ENCODE peak calls at places on chromosomes 5 and 9, in four cellular contexts. O, I, C and Y are unnamed samples. For H3K4me1 and H3K27me3, the result is how much of the 10 kb centered on the place peaks cover.

GRCh38 chr5:78527054-78527884 is 121.3 kb downstream of the LHFPL2 start:
- DNase-seq in O (no peak), I (peak), C (no peak), Y (no peak)

GRCh38 chr9:109194157-109194556 is 27.1 kb upstream of the FRRS1L start:
- DNase-seq in O (no peak), I (no peak), C (no peak), Y (no peak)

GRCh38 chr9:36386396-36386795 is 13.7 kb downstream of the RNF38 start:
- DNase-seq in O (no peak), I (no peak), C (no peak), Y (no peak)

GRCh38 chr9:99889120-99889519 is 17.3 kb upstream of the STX17 start:
- DNase-seq in O (no peak), I (no peak), C (no peak), Y (no peak)

GRCh38 chr5:41414598-41414997 is 95.8 kb downstream of the PLCXD3 start:
- DNase-seq in O (no peak), I (no peak), C (no peak), Y (no peak)

GRCh38 chr5:111107371-111107770 is 15.2 kb downstream of the WDR36 start:
- DNase-seq in O (no peak), I (no peak), C (no peak), Y (no peak)

GRCh38 chr9:133945314-133945975 is 46.7 kb downstream of the VAV2 start:
- DNase-seq in O (no peak), I (no peak), C (no peak), Y (no peak)

GRCh38 chr5:132410451-132411381 is 41.2 kb downstream of the SLC22A5 start:
- DNase-seq in O (peak), I (peak), C (peak), Y (peak)

GRCh38 chr9:93826209-93826608 is 128.9 kb downstream of the BARX1 start:
- DNase-seq in O (no peak), I (no peak), C (no peak), Y (peak)

GRCh38 chr9:27470291-27470805 is 53.7 kb upstream of the IFNK start:
- DNase-seq in O (no peak), I (no peak), C (no peak), Y (no peak)

GRCh38 chr9:89993678-89994630 is 389.1 kb downstream of the GADD45G start:
- DNase-seq in O (no peak), I (peak), C (no peak), Y (no peak)

GRCh38 chr9:125434986-125435775 is 173.6 kb downstream of the GAPVD1 start:
- DNase-seq in O (no peak), I (no peak), C (no peak), Y (no peak)

GRCh38 chr5:124669300-124669648 is 77.2 kb downstream of the ZNF608 start:
- DNase-seq in O (no peak), I (no peak), C (no peak), Y (no peak)

GRCh38 chr9:113602126-113603119 is 138.9 kb downstream of the RGS3 start:
- DNase-seq in O (no peak), I (peak), C (no peak), Y (no peak)

GRCh38 chr9:69542048-69542447 is 130.1 kb downstream of the APBA1 start:
- DNase-seq in O (no peak), I (no peak), C (no peak), Y (no peak)

DNA sequence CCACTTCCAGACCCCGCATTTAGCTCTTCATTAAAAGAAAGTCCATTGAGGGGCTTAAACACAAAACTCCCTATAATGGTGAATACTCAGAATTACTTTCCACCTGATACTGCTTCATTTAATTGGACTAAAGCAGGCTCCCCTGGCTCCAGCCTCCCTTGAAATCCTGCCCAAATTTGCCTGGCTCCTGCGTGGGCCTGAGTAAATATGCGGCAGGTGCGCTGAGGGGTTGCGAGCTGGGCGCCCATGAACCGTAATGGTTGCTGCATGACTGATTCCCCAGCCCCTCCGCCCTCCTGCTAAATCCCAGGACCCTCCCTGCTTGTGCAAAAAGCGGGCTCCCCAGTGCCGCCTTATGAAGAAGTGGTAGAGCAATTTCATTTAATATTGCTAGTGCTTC is 639.7 kb downstream of the BNC2 start:
- DNase-seq in O (no peak), I (no peak), C (no peak), Y (no peak)
- H3K27ac ChIP-seq in O (no peak), I (no peak), C (no peak), Y (no peak)

GRCh38 chr5:94620257-94620656 is 1.8 kb downstream of the SLF1 start:
- DNase-seq in O (no peak), I (no peak), C (no peak), Y (no peak)
- H3K4me1 ChIP-seq in O (under half), I (under half), C (under half), Y (under half)

GRCh38 chr9:1057910-1058309 is 7.8 kb downstream of the DMRT2 start:
- DNase-seq in O (no peak), I (no peak), C (no peak), Y (no peak)
- H3K27me3 ChIP-seq in O (under half), I (under half), C (under half), Y (under half)

GRCh38 chr5:118405650-118406061 is 582.7 kb downstream of the DTWD2 start:
- DNase-seq in O (no peak), I (no peak), C (no peak), Y (no peak)

DNA sequence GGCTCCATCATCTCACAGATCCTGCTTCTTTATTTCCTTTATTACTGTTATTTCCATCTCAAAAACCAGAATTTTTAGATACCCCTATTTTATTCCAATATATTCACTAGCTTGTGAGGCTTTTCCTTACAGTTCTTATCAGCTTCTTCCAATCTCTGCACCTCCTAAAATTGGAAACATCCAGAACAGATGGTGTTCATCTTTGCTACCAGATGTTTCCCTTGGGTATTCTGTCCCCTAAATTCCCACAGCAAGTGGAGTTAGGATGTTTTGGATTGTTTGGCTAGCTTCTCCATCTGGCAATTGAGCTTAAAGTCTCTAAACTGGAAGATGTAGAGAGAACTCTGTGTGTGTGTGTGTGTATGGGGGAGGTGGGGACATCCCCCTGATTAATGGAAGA is 580.4 kb downstream of the DTWD2 start:
- DNase-seq in O (no peak), I (no peak), C (no peak), Y (no peak)
- H3K27ac ChIP-seq in O (no peak), I (no peak), C (no peak), Y (no peak)

DNA sequence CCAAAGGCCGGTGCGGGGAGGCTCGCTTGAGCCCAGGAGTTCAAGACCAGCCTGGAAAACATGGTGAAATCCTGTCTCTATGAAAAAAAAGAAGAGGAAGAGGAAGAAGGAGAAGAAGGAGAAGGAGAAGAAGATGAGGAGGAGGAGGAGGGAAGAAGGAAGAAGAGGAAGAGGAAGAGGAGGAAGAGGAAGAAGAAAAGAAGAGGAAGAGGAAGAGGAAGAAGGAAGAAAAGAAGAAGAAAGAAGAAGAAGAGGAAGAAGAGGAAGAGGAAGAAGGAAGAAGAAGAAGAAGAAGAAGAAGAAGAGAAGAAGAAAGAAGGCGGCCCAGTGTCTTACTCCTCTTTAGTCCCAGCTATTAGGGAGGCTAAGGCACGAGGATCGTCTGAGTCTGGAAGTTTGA is 44.8 kb upstream of the XPA start:
- DNase-seq in O (no peak), I (no peak), C (no peak), Y (no peak)
- H3K4me1 ChIP-seq in O (under half), I (under half), C (under half), Y (under half)

DNA sequence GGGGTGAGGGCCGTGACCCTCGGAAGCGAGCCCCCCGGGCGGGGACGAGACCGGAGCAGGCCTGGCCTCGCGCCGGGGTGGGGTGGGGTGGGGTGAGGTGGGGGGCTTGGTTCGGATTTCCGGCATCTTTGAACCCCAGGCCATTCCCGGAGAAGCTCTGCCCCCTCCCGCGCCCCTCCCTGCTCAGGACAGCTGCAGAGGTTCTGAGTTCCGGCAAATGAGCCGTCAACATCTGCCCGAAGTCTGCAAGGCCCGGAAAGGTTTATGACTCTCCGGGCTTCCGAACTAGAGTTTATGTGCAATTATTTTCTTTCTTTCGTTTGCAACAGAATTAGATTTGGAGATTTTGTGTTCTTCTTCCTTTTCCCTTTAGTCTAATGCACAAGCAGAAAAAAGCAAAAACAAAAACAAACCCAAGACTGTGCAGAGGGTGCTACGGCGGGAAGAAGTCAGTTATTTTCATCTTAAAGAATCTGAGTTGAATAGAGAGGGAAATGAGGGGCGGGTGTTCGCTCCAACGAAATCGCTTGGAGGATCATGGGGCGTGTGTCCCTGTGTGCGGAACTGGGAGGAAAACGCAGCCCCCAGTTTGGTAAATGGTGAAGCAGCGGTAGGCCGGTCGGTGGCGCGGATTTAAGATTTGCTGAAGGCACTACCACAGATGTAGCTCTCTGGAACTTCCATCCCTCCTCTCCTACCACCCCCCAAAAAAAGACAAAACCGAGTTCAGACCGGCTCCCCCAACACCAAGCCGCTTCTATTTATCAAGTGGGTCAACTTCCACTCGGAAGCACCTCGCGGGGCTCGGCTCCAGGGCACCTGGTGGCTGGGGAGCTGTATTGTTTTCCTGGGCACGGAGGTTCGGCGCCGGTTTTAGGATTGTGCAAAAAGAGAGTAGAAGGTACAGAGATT is 4.8 kb downstream of the LHX2 start:
- DNase-seq in O (no peak), I (no peak), C (no peak), Y (no peak)
- H3K27me3 ChIP-seq in O (half or more), I (half or more), C (half or more), Y (under half)

DNA sequence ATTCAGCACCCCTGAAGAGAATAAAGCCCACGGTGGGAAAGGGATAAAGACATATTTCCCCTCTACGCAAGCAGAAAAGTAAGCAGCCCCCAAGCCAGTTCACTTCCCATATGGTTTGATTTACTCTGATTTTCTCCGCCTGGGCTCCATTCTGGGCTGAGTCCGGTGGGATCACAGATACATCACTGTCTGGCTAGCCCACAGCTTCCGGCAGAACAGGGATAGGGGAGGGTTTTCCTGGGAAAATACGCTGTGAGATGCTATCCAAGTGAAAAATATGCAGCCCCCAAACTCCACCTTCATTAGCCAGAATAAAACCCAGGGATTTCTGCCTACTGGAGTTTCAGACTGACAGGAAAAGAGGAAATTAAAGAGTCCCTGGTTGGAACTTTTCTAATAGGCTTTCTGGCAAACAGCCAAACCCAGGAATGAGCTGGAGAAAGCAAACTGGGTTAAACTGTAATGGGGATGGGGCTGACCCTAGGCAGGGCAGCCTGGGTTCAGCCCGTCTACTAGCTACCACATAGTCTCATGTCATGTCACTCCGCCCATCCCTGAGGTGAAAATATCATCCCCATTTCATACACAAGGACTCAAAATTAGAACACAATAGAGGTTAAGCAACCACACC is 16.9 kb upstream of the NIPAL4 start:
- DNase-seq in O (no peak), I (no peak), C (no peak), Y (no peak)
- H3K27ac ChIP-seq in O (no peak), I (no peak), C (no peak), Y (no peak)

GRCh38 chr5:151683444-151683843 is 3.3 kb downstream of the SPARC start:
- DNase-seq in O (no peak), I (no peak), C (no peak), Y (no peak)
- H3K4me1 ChIP-seq in O (under half), I (under half), C (under half), Y (under half)